ENCODE peak calls at places on chromosomes 1 and 21, in six cellular contexts. D is WTC11, K is thoracic aorta, F is tibial nerve, A is astrocyte of the spinal cord, H is lower leg skin. O is an unnamed sample.

GRCh38 chr1:54253480-54253879 is 53.5 kb downstream of the MRPL37 start:
- DNase-seq in D (no peak), K (no peak), F (peak), A (peak), H (no peak), O (no peak)

GRCh38 chr21:37264808-37265207 is 2.3 kb downstream of the VPS26C start:
- DNase-seq in D (no peak), K (no peak), F (no peak), A (no peak), H (no peak), O (no peak)

GRCh38 chr1:115437146-115437639 is 99.1 kb upstream of the NGF start:
- DNase-seq in D (no peak), K (no peak), F (no peak), A (no peak), H (no peak), O (no peak)

GRCh38 chr1:86741947-86742572 is 37.7 kb downstream of the SH3GLB1 start:
- DNase-seq in D (no peak), K (no peak), F (no peak), A (peak), H (peak), O (peak)

GRCh38 chr1:151165281-151165737 is 393 bp downstream of the LYSMD1 start:
- DNase-seq in D (peak), K (no peak), F (peak), A (peak), H (peak), O (no peak)

GRCh38 chr1:46224966-46225365 is 21.8 kb downstream of the LURAP1 start:
- DNase-seq in D (no peak), K (no peak), F (no peak), A (no peak), H (no peak), O (no peak)

GRCh38 chr1:219271914-219272545 is 98.4 kb downstream of the LYPLAL1 start:
- DNase-seq in D (no peak), K (no peak), F (no peak), A (peak), H (no peak), O (no peak)

GRCh38 chr1:218345673-218346390 is 696 bp downstream of the TGFB2 start:
- DNase-seq in D (peak), K (no peak), F (peak), A (peak), H (peak), O (peak)

GRCh38 chr1:111505641-111506119 is 2.2 kb upstream of the ADORA3 start:
- DNase-seq in D (no peak), K (no peak), F (no peak), A (no peak), H (peak), O (peak)

GRCh38 chr1:110509655-110510054 is 9.3 kb downstream of the KCNA10 start:
- DNase-seq in D (no peak), K (no peak), F (no peak), A (no peak), H (no peak), O (no peak)

GRCh38 chr1:204493882-204494280 is 724 bp downstream of the PIK3C2B start:
- DNase-seq in D (no peak), K (no peak), F (no peak), A (no peak), H (no peak), O (no peak)

GRCh38 chr1:166418344-166418895 is 251.6 kb upstream of the FAM78B start:
- DNase-seq in D (no peak), K (no peak), F (no peak), A (no peak), H (no peak), O (no peak)

GRCh38 chr1:38370716-38371504 is 324.3 kb upstream of the POU3F1 start:
- DNase-seq in D (no peak), K (no peak), F (no peak), A (no peak), H (no peak), O (no peak)

GRCh38 chr1:81446006-81446669 is 354.6 kb upstream of the ADGRL2 start:
- DNase-seq in D (no peak), K (no peak), F (no peak), A (no peak), H (no peak), O (no peak)

GRCh38 chr1:40394456-40395172 is 21.1 kb downstream of the SMAP2 start:
- DNase-seq in D (no peak), K (no peak), F (no peak), A (peak), H (no peak), O (peak)

GRCh38 chr21:39307466-39307865 is 6.0 kb downstream of the BRWD1 start:
- DNase-seq in D (no peak), K (no peak), F (no peak), A (no peak), H (no peak), O (no peak)

GRCh38 chr1:19080715-19081114 is 124.2 kb upstream of the IFFO2 start:
- DNase-seq in D (no peak), K (no peak), F (no peak), A (no peak), H (no peak), O (no peak)

GRCh38 chr1:150999051-150999674 is 7.5 kb downstream of the MINDY1 start:
- DNase-seq in D (no peak), K (no peak), F (no peak), A (peak), H (no peak), O (no peak)

GRCh38 chr1:56378376-56379070 is 200.8 kb downstream of the PLPP3 start:
- DNase-seq in D (no peak), K (no peak), F (no peak), A (no peak), H (no peak), O (no peak)
- TF ChIP-seq CTCF in D (no peak), K (no peak), F (no peak), A (no peak), H (no peak), O (no peak)

DNA sequence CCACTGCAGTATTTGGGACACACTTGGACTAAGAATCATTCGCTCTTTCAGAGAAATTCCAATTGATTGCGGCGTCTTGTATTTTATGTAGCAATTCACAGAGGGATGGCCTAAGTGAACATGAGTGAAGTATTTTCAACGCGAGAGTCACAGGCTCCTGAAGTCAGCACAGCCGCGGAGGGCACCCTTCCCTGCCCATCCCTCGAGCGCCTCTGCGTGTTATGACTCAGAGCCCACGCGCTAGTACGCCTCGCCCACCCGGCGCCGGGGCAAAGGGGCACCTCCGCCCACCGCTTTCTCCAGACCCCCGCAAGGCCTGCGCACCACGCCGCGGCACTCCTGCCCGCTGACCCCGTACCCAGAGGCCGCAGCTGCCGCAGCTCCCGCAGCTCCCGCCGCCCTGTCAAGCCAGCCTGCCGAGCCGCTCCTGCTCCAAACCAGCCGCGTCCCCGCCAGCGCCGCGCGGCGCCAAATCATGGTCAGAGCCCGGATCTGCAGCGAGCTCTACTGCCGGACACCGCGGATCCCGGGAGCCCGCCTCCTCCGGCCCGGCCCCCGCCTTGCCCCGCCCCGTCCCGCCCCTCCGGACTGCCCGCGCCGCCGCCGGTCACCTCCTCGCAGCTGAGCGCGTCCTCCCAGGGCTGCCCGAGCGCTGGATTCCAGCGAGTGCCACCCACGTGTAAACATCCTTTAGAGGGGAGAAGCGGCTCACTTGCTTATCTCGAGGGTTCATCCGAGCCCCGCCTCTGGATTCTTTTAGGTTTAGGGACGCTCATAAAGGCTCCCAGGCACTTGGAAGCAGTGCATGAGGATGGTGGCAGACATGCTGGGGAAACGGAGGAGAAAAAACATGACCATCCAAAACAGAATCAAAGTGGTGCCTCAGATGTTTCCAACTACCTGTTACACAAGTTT is at the start of gene GLRX2:
- DNase-seq in D (peak), K (peak), F (peak), A (peak), H (peak), O (peak)
- TF ChIP-seq CTCF in D (no peak), K (peak), F (peak), A (no peak), H (no peak), O (peak)

GRCh38 chr1:112674986-112675727 is 698 bp downstream of the MOV10 start:
- DNase-seq in D (peak), K (no peak), F (no peak), A (peak), H (no peak), O (peak)
- TF ChIP-seq CTCF in D (no peak), K (no peak), F (peak), A (no peak), H (no peak), O (peak)

GRCh38 chr1:158752155-158752712 is 2.3 kb upstream of the OR6K6 start:
- DNase-seq in D (no peak), K (no peak), F (no peak), A (no peak), H (no peak), O (no peak)
- TF ChIP-seq CTCF in D (no peak), K (no peak), F (no peak), A (no peak), H (no peak), O (no peak)